ENCODE peak calls at places on chromosomes 6 and 20, in four cellular contexts. One of them, this sample, is unnamed.

GRCh38 chr6:28522594-28523557 is 2.8 kb upstream of the GPX5 start:
- DNase-seq in AG04450: no peak
- DNase-seq in keratinocyte: no peak
- DNase-seq in CD8-positive, alpha-beta T cell: peak; percentile 51
- DNase-seq in this sample: peak; percentile 23

GRCh38 chr6:109816452-109817374 is 125.6 kb downstream of the FIG4 start:
- DNase-seq in AG04450: no peak
- DNase-seq in CD8-positive, alpha-beta T cell: no peak
- DNase-seq in keratinocyte: no peak
- DNase-seq in this sample: no peak

GRCh38 chr6:79605968-79606764 is 25.0 kb upstream of the SH3BGRL2 start:
- DNase-seq in CD8-positive, alpha-beta T cell: no peak
- DNase-seq in keratinocyte: no peak
- DNase-seq in AG04450: no peak
- DNase-seq in this sample: no peak

GRCh38 chr20:36893801-36894200 is 17.9 kb downstream of the TLDC2 start:
- DNase-seq in CD8-positive, alpha-beta T cell: no peak
- DNase-seq in AG04450: no peak
- DNase-seq in keratinocyte: no peak
- DNase-seq in this sample: no peak

GRCh38 chr6:36129889-36130671 is at the start of gene MAPK13:
- DNase-seq in keratinocyte: no peak
- DNase-seq in AG04450: no peak
- DNase-seq in CD8-positive, alpha-beta T cell: no peak
- DNase-seq in this sample: peak; percentile 35

GRCh38 chr6:93088675-93089575 is 330.4 kb downstream of the EPHA7 start:
- DNase-seq in CD8-positive, alpha-beta T cell: no peak
- DNase-seq in AG04450: no peak
- DNase-seq in keratinocyte: no peak
- DNase-seq in this sample: no peak

GRCh38 chr6:114194362-114195343 is 148.2 kb downstream of the HS3ST5 start:
- DNase-seq in AG04450: no peak
- DNase-seq in keratinocyte: no peak
- DNase-seq in CD8-positive, alpha-beta T cell: no peak
- DNase-seq in this sample: no peak

GRCh38 chr20:24572862-24573261 is 103.4 kb downstream of the SYNDIG1 start:
- DNase-seq in CD8-positive, alpha-beta T cell: no peak
- DNase-seq in keratinocyte: no peak
- DNase-seq in AG04450: no peak
- DNase-seq in this sample: no peak

GRCh38 chr20:2480381-2480780 is 9.8 kb upstream of the SNRPB start:
- DNase-seq in keratinocyte: no peak
- DNase-seq in AG04450: no peak
- DNase-seq in CD8-positive, alpha-beta T cell: no peak
- DNase-seq in this sample: no peak

GRCh38 chr20:46751856-46752255 is 42.4 kb downstream of the SLC2A10 start:
- DNase-seq in keratinocyte: no peak
- DNase-seq in CD8-positive, alpha-beta T cell: no peak
- DNase-seq in AG04450: no peak
- DNase-seq in this sample: no peak

GRCh38 chr20:21175433-21175832 is 49.6 kb downstream of the KIZ start:
- DNase-seq in AG04450: no peak
- DNase-seq in CD8-positive, alpha-beta T cell: no peak
- DNase-seq in keratinocyte: no peak
- DNase-seq in this sample: no peak

GRCh38 chr20:51076841-51077543 is 54.1 kb upstream of the KCNG1 start:
- DNase-seq in keratinocyte: no peak
- DNase-seq in CD8-positive, alpha-beta T cell: no peak
- DNase-seq in AG04450: no peak
- DNase-seq in this sample: no peak

GRCh38 chr6:156557269-156557885 is 219.8 kb upstream of the ARID1B start:
- DNase-seq in keratinocyte: no peak
- DNase-seq in AG04450: no peak
- DNase-seq in CD8-positive, alpha-beta T cell: no peak
- DNase-seq in this sample: no peak

GRCh38 chr6:64034840-64035656 is 399.4 kb downstream of the PHF3 start:
- DNase-seq in AG04450: peak; percentile 11
- DNase-seq in keratinocyte: peak; percentile 26
- DNase-seq in CD8-positive, alpha-beta T cell: no peak
- DNase-seq in this sample: no peak

GRCh38 chr20:50611128-50611810 is 80.1 kb downstream of the RIPOR3 start:
- DNase-seq in AG04450: no peak
- DNase-seq in keratinocyte: no peak
- DNase-seq in CD8-positive, alpha-beta T cell: no peak
- DNase-seq in this sample: no peak

GRCh38 chr20:24337074-24337473 is 132.4 kb upstream of the SYNDIG1 start:
- DNase-seq in CD8-positive, alpha-beta T cell: no peak
- DNase-seq in AG04450: peak; percentile 13
- DNase-seq in keratinocyte: peak; percentile 26
- DNase-seq in this sample: no peak

GRCh38 chr6:24990227-24990843 is 54.6 kb upstream of the RIPOR2 start:
- DNase-seq in keratinocyte: no peak
- DNase-seq in CD8-positive, alpha-beta T cell: no peak
- DNase-seq in AG04450: no peak
- DNase-seq in this sample: no peak

GRCh38 chr20:2742934-2743559 is 50.5 kb downstream of the EBF4 start:
- DNase-seq in keratinocyte: peak; percentile 15
- DNase-seq in CD8-positive, alpha-beta T cell: peak; percentile 75
- DNase-seq in AG04450: peak; percentile 15
- DNase-seq in this sample: peak; percentile 71

GRCh38 chr20:63128956-63129355 is 87.0 kb downstream of the YTHDF1 start:
- DNase-seq in keratinocyte: no peak
- DNase-seq in AG04450: no peak
- DNase-seq in CD8-positive, alpha-beta T cell: no peak
- DNase-seq in this sample: no peak
- H3K27ac ChIP-seq in keratinocyte: no peak overlapping the region
- H3K27ac ChIP-seq in AG04450: no peak overlapping the region
- H3K27ac ChIP-seq in CD8-positive, alpha-beta T cell: no peak overlapping the region
- H3K27ac ChIP-seq in this sample: no peak overlapping the region

GRCh38 chr6:30748301-30748769 is 4.0 kb upstream of the IER3 start:
- DNase-seq in keratinocyte: no peak
- DNase-seq in AG04450: no peak
- DNase-seq in CD8-positive, alpha-beta T cell: no peak
- DNase-seq in this sample: no peak
- H3K27ac ChIP-seq in keratinocyte: peak overlapping the region; percentile 98
- H3K27ac ChIP-seq in AG04450: peak overlapping the region; percentile 54
- H3K27ac ChIP-seq in CD8-positive, alpha-beta T cell: no peak overlapping the region
- H3K27ac ChIP-seq in this sample: no peak overlapping the region

GRCh38 chr6:170045981-170046667 is 244.8 kb downstream of the DLL1 start:
- DNase-seq in keratinocyte: no peak
- DNase-seq in CD8-positive, alpha-beta T cell: no peak
- DNase-seq in AG04450: no peak
- DNase-seq in this sample: peak; percentile 6
- H3K27ac ChIP-seq in keratinocyte: no peak overlapping the region
- H3K27ac ChIP-seq in CD8-positive, alpha-beta T cell: no peak overlapping the region
- H3K27ac ChIP-seq in AG04450: no peak overlapping the region
- H3K27ac ChIP-seq in this sample: no peak overlapping the region

GRCh38 chr20:43722153-43722505 is 4.7 kb downstream of the GTSF1L start:
- DNase-seq in AG04450: no peak
- DNase-seq in CD8-positive, alpha-beta T cell: peak; percentile 48
- DNase-seq in keratinocyte: no peak
- DNase-seq in this sample: peak; percentile 31
- H3K27ac ChIP-seq in AG04450: no peak overlapping the region
- H3K27ac ChIP-seq in CD8-positive, alpha-beta T cell: no peak overlapping the region
- H3K27ac ChIP-seq in keratinocyte: no peak overlapping the region
- H3K27ac ChIP-seq in this sample: peak overlapping the region; percentile 51

DNA sequence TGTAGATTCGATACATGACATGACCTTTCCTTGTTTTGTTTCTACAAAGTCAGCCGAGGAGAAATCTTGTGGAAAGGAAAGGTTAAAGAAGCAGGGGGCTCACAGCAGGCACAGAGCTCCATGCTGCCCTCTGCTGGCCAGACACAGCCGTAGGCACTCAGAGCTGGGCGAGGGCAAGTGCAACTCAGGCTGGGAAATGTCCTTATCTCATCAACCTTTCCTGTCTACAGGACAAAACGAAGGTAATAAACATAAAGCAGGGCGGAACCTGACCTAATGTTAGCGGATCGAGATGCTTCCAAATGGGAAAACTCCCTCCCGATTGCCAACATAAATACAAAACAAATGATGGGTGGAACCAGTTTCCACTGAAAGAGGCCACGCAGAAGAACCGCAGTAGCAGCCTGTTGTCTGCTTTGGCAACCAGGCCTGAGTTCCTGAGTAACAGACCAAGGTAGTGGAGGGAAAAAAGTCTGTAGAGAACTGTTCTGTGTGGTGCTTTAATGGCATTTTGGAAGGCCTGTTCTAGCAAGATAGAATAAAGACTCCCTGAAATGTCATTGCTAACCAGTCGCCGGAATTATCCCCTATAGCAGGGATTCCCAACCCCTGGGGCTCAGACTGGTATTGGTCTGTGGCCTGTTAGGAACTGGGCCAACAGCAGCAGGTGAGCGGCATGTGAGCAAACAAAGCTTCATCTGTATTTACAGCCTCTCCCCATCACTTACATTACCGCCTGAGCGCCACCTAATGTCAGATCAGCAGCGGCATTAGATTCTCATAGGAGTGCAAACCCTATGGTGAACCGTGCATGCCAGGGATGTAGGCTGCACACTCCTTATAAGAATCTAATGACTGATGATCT is 85.2 kb downstream of the MBOAT1 start:
- DNase-seq in keratinocyte: no peak
- DNase-seq in CD8-positive, alpha-beta T cell: peak; percentile 69
- DNase-seq in AG04450: peak; percentile 11
- DNase-seq in this sample: peak; percentile 72
- H3K27ac ChIP-seq in keratinocyte: no peak overlapping the region
- H3K27ac ChIP-seq in CD8-positive, alpha-beta T cell: no peak overlapping the region
- H3K27ac ChIP-seq in AG04450: no peak overlapping the region
- H3K27ac ChIP-seq in this sample: no peak overlapping the region

DNA sequence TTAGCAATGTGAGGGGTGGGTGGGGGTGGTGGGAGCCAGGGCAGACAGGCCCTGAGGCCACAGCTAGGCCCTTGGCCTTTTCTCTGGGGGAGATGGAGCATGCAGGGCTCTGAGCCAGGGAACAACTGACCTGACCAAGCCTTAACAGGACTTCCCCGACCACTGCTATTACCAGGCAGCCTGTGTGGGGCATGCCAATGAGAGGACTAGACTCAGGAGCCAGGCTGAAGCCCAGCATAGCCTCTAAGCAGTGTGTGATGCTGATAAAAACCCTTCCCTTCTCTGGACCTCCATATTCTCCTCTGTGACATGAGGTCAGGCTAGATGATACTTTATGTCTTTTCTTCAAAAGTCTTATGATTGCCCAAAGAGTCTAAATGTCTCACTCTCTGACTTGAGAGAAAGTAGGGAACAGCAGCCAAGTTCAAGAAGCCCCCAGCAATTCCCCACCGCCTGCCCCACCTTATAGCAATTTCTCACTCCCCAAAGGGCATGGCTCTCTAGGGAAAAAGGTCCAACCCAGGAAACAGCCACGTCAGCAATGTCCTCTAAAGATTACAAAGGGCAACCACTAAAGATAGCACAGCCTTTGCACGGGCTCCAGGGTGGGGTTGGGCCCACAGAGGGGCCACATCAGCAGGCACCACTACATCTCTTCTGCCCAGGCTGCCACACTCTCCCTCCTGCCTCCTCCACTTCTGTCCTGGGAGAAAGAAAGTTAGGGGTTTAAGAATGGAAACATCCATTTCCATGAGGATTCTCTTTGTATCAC is 71.3 kb downstream of the TRERF1 start:
- DNase-seq in keratinocyte: no peak
- DNase-seq in AG04450: no peak
- DNase-seq in CD8-positive, alpha-beta T cell: no peak
- DNase-seq in this sample: no peak
- H3K27ac ChIP-seq in keratinocyte: no peak overlapping the region
- H3K27ac ChIP-seq in AG04450: no peak overlapping the region
- H3K27ac ChIP-seq in CD8-positive, alpha-beta T cell: no peak overlapping the region
- H3K27ac ChIP-seq in this sample: no peak overlapping the region

GRCh38 chr6:75117701-75118100 is 88.2 kb downstream of the COL12A1 start:
- DNase-seq in keratinocyte: no peak
- DNase-seq in AG04450: no peak
- DNase-seq in CD8-positive, alpha-beta T cell: no peak
- DNase-seq in this sample: no peak

GRCh38 chr6:75113446-75113845 is 92.4 kb downstream of the COL12A1 start:
- DNase-seq in keratinocyte: no peak
- DNase-seq in AG04450: no peak
- DNase-seq in CD8-positive, alpha-beta T cell: no peak
- DNase-seq in this sample: no peak

GRCh38 chr6:75115501-75115900 is 90.4 kb downstream of the COL12A1 start:
- DNase-seq in keratinocyte: no peak
- DNase-seq in CD8-positive, alpha-beta T cell: no peak
- DNase-seq in AG04450: no peak
- DNase-seq in this sample: no peak

GRCh38 chr6:75116946-75117345 is 88.9 kb downstream of the COL12A1 start:
- DNase-seq in keratinocyte: no peak
- DNase-seq in AG04450: no peak
- DNase-seq in CD8-positive, alpha-beta T cell: no peak
- DNase-seq in this sample: no peak

DNA sequence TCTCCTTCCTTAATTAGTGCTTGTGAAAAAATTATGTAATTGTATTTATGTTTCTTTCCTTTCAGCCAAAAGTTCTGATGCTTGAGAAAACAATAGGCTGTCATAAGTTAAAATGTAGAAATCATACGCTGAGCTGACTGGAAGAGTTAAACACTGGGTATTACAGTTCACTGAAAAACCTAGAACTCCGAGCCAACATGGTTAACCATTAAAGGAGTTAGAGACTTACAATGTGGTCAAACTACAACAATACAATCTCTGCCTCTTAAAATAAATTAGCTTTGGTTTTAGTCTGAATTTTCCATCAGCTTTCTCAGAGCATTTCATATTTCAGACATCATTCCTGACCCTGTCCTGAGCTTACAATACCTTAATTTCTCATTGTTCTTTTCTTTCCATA is 91.1 kb downstream of the COL12A1 start:
- DNase-seq in CD8-positive, alpha-beta T cell: no peak
- DNase-seq in AG04450: no peak
- DNase-seq in keratinocyte: no peak
- DNase-seq in this sample: no peak
- H3K27ac ChIP-seq in CD8-positive, alpha-beta T cell: no peak overlapping the region
- H3K27ac ChIP-seq in AG04450: no peak overlapping the region
- H3K27ac ChIP-seq in keratinocyte: no peak overlapping the region
- H3K27ac ChIP-seq in this sample: no peak overlapping the region

GRCh38 chr6:119627908-119628669 is 278.5 kb upstream of the MAN1A1 start:
- DNase-seq in CD8-positive, alpha-beta T cell: no peak
- DNase-seq in keratinocyte: peak; percentile 59
- DNase-seq in AG04450: no peak
- DNase-seq in this sample: no peak
- H3K27ac ChIP-seq in CD8-positive, alpha-beta T cell: no peak overlapping the region
- H3K27ac ChIP-seq in keratinocyte: peak overlapping the region; percentile 83
- H3K27ac ChIP-seq in AG04450: no peak overlapping the region
- H3K27ac ChIP-seq in this sample: no peak overlapping the region

This sample was measured in CD4-positive, alpha-beta T cell.